ENCODE peak calls at places on chromosomes 2 and 18, in eight cellular contexts. K is AG04450; N is transverse colon; A is CD4-positive, alpha-beta T cell; V is GM10248; G is fibroblast of pulmonary artery; O is mucosa of gallbladder; S is EH. I is an unnamed sample.

GRCh38 chr18:51630706-51631105 is 433.2 kb upstream of the MEX3C start:
- DNase-seq in K (no peak), N (no peak), A (no peak), V (no peak), G (no peak), O (no peak), S (no peak), I (no peak)

GRCh38 chr18:79942211-79942610 is 9.2 kb downstream of the SLC66A2 start:
- DNase-seq in K (no peak), N (peak; percentile 2), A (no peak), V (no peak), G (no peak), O (no peak), S (no peak), I (no peak)

GRCh38 chr2:218992196-218992595 is 1.0 kb downstream of the CRYBA2 start:
- DNase-seq in K (no peak), N (no peak), A (no peak), V (no peak), G (no peak), O (no peak), S (no peak), I (no peak)

GRCh38 chr2:96138146-96139145 is at the start of gene ASTL:
- DNase-seq in K (no peak), N (peak; percentile 87), A (peak; percentile 67), V (peak; percentile 78), G (peak; percentile 49), O (peak; percentile 31), S (peak; percentile 56), I (no peak)

GRCh38 chr2:101697794-101698418 is 399 bp downstream of the MAP4K4 start:
- DNase-seq in K (no peak), N (peak; percentile 21), A (no peak), V (no peak), G (no peak), O (no peak), S (peak; percentile 23), I (no peak)

GRCh38 chr2:74690571-74690970 is 36.5 kb downstream of the SEMA4F start:
- DNase-seq in K (peak; percentile 41), N (no peak), A (no peak), V (peak; percentile 68), G (peak; percentile 82), O (peak; percentile 38), S (peak; percentile 74), I (peak; percentile 40)

GRCh38 chr2:196252408-196253114 is 81.2 kb upstream of the STK17B start:
- DNase-seq in K (no peak), N (no peak), A (no peak), V (no peak), G (no peak), O (no peak), S (peak; percentile 73), I (no peak)

GRCh38 chr2:45612741-45613140 is 1.7 kb upstream of the SRBD1 start:
- DNase-seq in K (no peak), N (no peak), A (no peak), V (no peak), G (peak; percentile 86), O (no peak), S (peak; percentile 22), I (no peak)

GRCh38 chr2:85741811-85742507 is 11.8 kb upstream of the ATOH8 start:
- DNase-seq in K (peak; percentile 89), N (peak; percentile 51), A (no peak), V (no peak), G (peak; percentile 90), O (peak; percentile 65), S (peak; percentile 97), I (peak; percentile 80)

GRCh38 chr2:24110660-24111303 is 12.4 kb downstream of the PFN4 start:
- DNase-seq in K (no peak), N (no peak), A (no peak), V (no peak), G (no peak), O (no peak), S (no peak), I (no peak)

GRCh38 chr18:25467226-25468065 is 115.5 kb upstream of the ZNF521 start:
- DNase-seq in K (no peak), N (no peak), A (no peak), V (no peak), G (no peak), O (no peak), S (peak; percentile 56), I (no peak)

GRCh38 chr2:186755066-186755465 is 61.2 kb downstream of the FAM171B start:
- DNase-seq in K (no peak), N (no peak), A (no peak), V (no peak), G (peak; percentile 49), O (no peak), S (peak; percentile 48), I (no peak)

GRCh38 chr2:128379021-128380005 is 60.6 kb upstream of the HS6ST1 start:
- DNase-seq in K (peak; percentile 24), N (peak; percentile 39), A (no peak), V (no peak), G (peak; percentile 99), O (peak; percentile 48), S (peak; percentile 77), I (peak; percentile 23)

GRCh38 chr2:80132284-80132683 is 172.3 kb downstream of the LRRTM1 start:
- DNase-seq in K (no peak), N (no peak), A (no peak), V (no peak), G (no peak), O (no peak), S (no peak), I (no peak)

GRCh38 chr2:133733856-133734255 is 165.6 kb upstream of the NCKAP5 start:
- DNase-seq in K (peak; percentile 48), N (no peak), A (no peak), V (no peak), G (peak; percentile 39), O (no peak), S (peak; percentile 99), I (peak; percentile 63)

I was measured in AG09309.